ENCODE peak calls at places on chromosome 1, in four cellular contexts. U is PC-3, N is choroid plexus epithelial cell, S is RWPE1. J is an unnamed sample.

GRCh38 chr1:86416343-86416742 is 7.6 kb upstream of the CLCA2 start:
- DNase-seq in U (no peak), N (peak; percentile 28), S (peak; percentile 11), J (no peak)

GRCh38 chr1:238962941-238963340 is 423.4 kb upstream of the CHRM3 start:
- DNase-seq in U (no peak), N (no peak), S (no peak), J (no peak)

GRCh38 chr1:181113061-181113695 is 24.7 kb downstream of the IER5 start:
- DNase-seq in U (peak; percentile 88), N (peak; percentile 54), S (peak; percentile 89), J (no peak)

GRCh38 chr1:32919811-32920733 is 18.9 kb upstream of the TMEM54 start:
- DNase-seq in U (no peak), N (peak; percentile 64), S (no peak), J (no peak)

GRCh38 chr1:88608139-88608943 is 75.7 kb upstream of the PKN2 start:
- DNase-seq in U (peak; percentile 71), N (peak; percentile 56), S (peak; percentile 41), J (no peak)

GRCh38 chr1:226662704-226663326 is 76.3 kb downstream of the ITPKB start:
- DNase-seq in U (peak; percentile 90), N (peak; percentile 96), S (peak; percentile 92), J (no peak)

GRCh38 chr1:212471286-212471685 is 38.6 kb downstream of the NENF start:
- DNase-seq in U (no peak), N (no peak), S (no peak), J (no peak)

GRCh38 chr1:186139706-186140105 is 235.3 kb downstream of the TPR start:
- DNase-seq in U (no peak), N (peak; percentile 80), S (no peak), J (no peak)

GRCh38 chr1:227915564-227916553 is 31.9 kb downstream of the WNT9A start:
- DNase-seq in U (no peak), N (no peak), S (peak; percentile 90), J (no peak)

GRCh38 chr1:32223683-32224082 is 1.5 kb downstream of the EIF3I start:
- DNase-seq in U (no peak), N (no peak), S (no peak), J (no peak)

GRCh38 chr1:183278736-183279591 is 92.9 kb downstream of the LAMC2 start:
- DNase-seq in U (peak; percentile 78), N (peak; percentile 79), S (peak; percentile 75), J (no peak)

GRCh38 chr1:236953161-236953560 is 51.1 kb downstream of the MT1HL1 start:
- DNase-seq in U (no peak), N (no peak), S (no peak), J (no peak)

GRCh38 chr1:236950365-236950764 is 53.9 kb downstream of the MT1HL1 start:
- DNase-seq in U (no peak), N (no peak), S (no peak), J (no peak)

GRCh38 chr1:236952279-236953003 is 51.8 kb downstream of the MT1HL1 start:
- DNase-seq in U (no peak), N (no peak), S (no peak), J (no peak)

GRCh38 chr1:236948996-236949395 is 55.2 kb downstream of the MT1HL1 start:
- DNase-seq in U (no peak), N (no peak), S (no peak), J (no peak)

GRCh38 chr1:236951672-236952071 is 52.6 kb downstream of the MT1HL1 start:
- DNase-seq in U (no peak), N (no peak), S (no peak), J (no peak)
- TF ChIP-seq CTCF in U (no peak), N (no peak), S (no peak), J (no peak)

GRCh38 chr1:14090531-14090930 is 390.5 kb downstream of the PRDM2 start:
- DNase-seq in U (no peak), N (no peak), S (no peak), J (no peak)
- TF ChIP-seq CTCF in U (no peak), N (no peak), S (no peak), J (no peak)

DNA sequence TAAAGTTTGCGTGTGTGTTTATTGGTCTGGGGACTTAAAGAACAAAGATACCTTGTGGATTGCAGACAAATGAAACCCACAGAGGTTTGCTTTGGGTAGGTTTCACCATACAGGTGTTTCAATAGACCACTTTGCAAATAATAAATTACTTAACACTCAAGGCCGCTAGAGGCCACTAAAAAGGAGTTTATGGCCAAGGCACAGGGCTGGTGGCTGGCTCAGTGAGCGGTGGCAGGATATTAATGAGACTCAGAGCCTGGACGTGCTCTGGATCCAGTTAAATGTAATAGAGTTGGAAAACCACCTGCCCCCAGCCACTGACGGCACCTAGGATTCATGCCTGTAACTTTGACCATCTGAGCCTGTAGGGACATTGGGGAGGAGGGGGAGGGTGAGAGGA is 44.5 kb downstream of the LRRC38 start:
- DNase-seq in U (peak; percentile 55), N (peak; percentile 1), S (peak; percentile 42), J (peak; percentile 6)
- TF ChIP-seq CTCF in U (peak; percentile 57), N (no peak), S (peak; percentile 46), J (peak; percentile 49)

DNA sequence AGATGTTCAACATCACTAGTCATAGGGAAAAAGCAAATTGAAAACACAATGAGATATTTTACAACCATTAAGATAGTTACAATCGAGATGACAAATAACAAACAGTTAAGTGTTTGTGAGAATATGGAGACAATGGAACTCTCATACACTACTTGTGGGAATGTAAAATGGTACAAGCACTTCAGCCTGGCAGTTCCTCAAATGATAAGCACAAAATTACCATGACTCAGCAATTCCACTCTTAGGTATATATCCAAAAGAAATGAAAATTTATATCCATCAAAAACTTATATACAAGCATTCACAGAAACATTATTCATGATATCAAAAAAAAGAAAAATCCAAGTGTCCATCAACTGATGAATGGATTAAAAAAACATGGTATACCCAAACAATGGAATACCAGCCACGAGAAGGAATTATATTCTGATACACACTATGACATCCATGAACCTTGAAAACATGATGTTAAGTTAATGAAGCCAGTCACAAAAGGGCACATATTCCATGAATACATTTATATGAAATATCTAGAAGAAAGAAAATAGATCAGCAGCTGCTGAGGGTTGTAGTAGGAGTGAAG is 76.4 kb downstream of the EVI5 start:
- DNase-seq in U (no peak), N (peak; percentile 35), S (no peak), J (no peak)
- TF ChIP-seq CTCF in U (no peak), N (no peak), S (no peak), J (no peak)

GRCh38 chr1:235329139-235329808 is 904 bp downstream of the GGPS1 start:
- DNase-seq in U (peak; percentile 24), N (peak; percentile 71), S (peak; percentile 20), J (peak; percentile 26)

GRCh38 chr1:235326719-235327558 is 1.0 kb downstream of the ARID4B start:
- DNase-seq in U (peak; percentile 11), N (peak; percentile 22), S (peak; percentile 12), J (peak; percentile 20)

GRCh38 chr1:235330918-235331285 is 2.5 kb downstream of the GGPS1 start:
- DNase-seq in U (no peak), N (no peak), S (no peak), J (no peak)

GRCh38 chr1:235327559-235328270 is at the start of gene ARID4B:
- DNase-seq in U (no peak), N (no peak), S (peak; percentile 98), J (peak; percentile 66)

GRCh38 chr1:235328271-235329138 is at the start of gene GGPS1:
- DNase-seq in U (peak; percentile 98), N (peak; percentile 100), S (peak; percentile 96), J (peak; percentile 93)
- TF ChIP-seq CTCF in U (no peak), N (no peak), S (no peak), J (peak; percentile 34)

DNA sequence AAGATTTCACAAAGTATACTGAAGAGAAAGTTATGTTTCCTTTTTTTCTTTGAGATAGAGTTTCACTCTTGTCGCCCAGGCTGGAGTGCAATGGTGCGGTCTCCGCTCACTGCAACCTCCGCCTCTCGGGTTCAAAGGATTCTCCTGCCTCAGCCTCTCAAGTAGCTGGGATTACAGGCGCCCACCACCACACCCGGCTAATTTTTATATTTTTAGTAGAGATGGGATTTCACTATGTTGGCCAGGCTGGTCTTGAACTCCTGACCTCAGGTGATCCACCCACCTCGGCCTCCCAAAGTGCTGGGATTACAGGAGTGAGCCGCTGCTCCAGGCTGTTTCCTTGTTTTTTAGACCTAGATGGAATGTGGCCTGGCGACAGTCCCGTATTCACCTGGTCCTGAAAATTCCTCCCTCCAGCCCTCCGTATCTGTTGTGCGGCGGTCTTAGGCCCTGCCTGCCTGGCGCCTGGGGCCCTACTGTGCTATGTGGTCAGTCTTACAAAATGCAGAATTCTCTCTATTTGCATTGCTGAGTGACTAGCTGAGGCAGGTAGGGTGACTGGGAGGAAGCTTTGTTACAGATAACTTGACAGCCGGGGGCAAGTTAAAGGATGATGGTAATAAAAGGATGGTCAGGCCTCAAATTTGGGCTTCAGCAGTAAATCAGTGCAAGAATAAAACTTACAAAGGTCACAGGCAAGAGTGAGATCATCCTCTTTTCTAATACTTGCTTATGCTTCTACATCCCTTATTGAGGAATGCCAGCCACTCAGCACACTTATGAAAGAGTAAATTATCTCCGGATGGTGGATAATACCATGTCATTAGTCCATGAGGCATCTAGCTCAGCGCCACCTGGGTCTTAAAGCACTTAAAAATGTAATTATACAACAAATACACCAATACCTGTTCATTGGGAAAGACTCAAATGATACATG is 30.3 kb downstream of the PARK7 start:
- DNase-seq in U (no peak), N (no peak), S (no peak), J (no peak)
- TF ChIP-seq CTCF in U (no peak), N (no peak), S (no peak), J (no peak)

GRCh38 chr1:168470821-168471473 is 72.8 kb downstream of the XCL2 start:
- DNase-seq in U (peak; percentile 92), N (peak; percentile 68), S (peak; percentile 67), J (no peak)
- TF ChIP-seq CTCF in U (no peak), N (no peak), S (no peak), J (no peak)